ENCODE peak calls at places on chromosomes 13 and 19, in six cellular contexts. A is HCT116, D is neural progenitor cell, T is OCI-LY7, S is GM23338, I is PC-3. Q is an unnamed sample.
A peak's percentile ranks its signal among the peaks of the same experiment; 100 is the strongest.

GRCh38 chr13:52156724-52157251 is 2.6 kb downstream of the NEK3 start:
- DNase-seq in A (no peak), D (no peak), T (no peak), S (peak; percentile 3), I (no peak), Q (no peak)

GRCh38 chr19:343941-344624 is 513 bp downstream of the MIER2 start:
- DNase-seq in A (no peak), D (peak; percentile 81), T (peak; percentile 37), S (peak; percentile 47), I (no peak), Q (peak; percentile 98)

GRCh38 chr19:10419646-10420443 is 493 bp upstream of the PDE4A start:
- DNase-seq in A (peak; percentile 84), D (peak; percentile 95), T (peak; percentile 97), S (peak; percentile 97), I (peak; percentile 42), Q (peak; percentile 62)

GRCh38 chr13:76799696-76800095 is 86.5 kb downstream of the KCTD12 start:
- DNase-seq in A (no peak), D (no peak), T (no peak), S (no peak), I (peak; percentile 32), Q (no peak)

GRCh38 chr19:54164369-54165068 is 5.0 kb upstream of the LENG1 start:
- DNase-seq in A (peak; percentile 39), D (peak; percentile 71), T (no peak), S (peak; percentile 97), I (peak; percentile 94), Q (no peak)

GRCh38 chr13:42011601-42012401 is 36.6 kb upstream of the DGKH start:
- DNase-seq in A (no peak), D (peak; percentile 18), T (no peak), S (peak; percentile 59), I (no peak), Q (no peak)

GRCh38 chr13:27311518-27312208 is 41.0 kb downstream of the RASL11A start:
- DNase-seq in A (no peak), D (no peak), T (peak; percentile 57), S (no peak), I (no peak), Q (no peak)

GRCh38 chr19:44741841-44742352 is 6.6 kb upstream of the BCL3 start:
- DNase-seq in A (peak; percentile 98), D (peak; percentile 20), T (no peak), S (no peak), I (peak; percentile 98), Q (peak; percentile 65)

GRCh38 chr19:3785464-3785937 is 680 bp downstream of the MATK start:
- DNase-seq in A (no peak), D (peak; percentile 2), T (no peak), S (no peak), I (no peak), Q (no peak)

GRCh38 chr13:26713341-26713740 is 47.2 kb downstream of the GPR12 start:
- DNase-seq in A (no peak), D (no peak), T (no peak), S (no peak), I (no peak), Q (no peak)

GRCh38 chr13:51797664-51798488 is 6.1 kb downstream of the DHRS12 start:
- DNase-seq in A (peak; percentile 66), D (peak; percentile 64), T (peak; percentile 84), S (peak; percentile 87), I (peak; percentile 83), Q (peak; percentile 76)

GRCh38 chr13:95713651-95714050 is 36.7 kb downstream of the DNAJC3 start:
- DNase-seq in A (no peak), D (no peak), T (no peak), S (no peak), I (peak; percentile 31), Q (no peak)

GRCh38 chr13:49029570-49029969 is 53.9 kb downstream of the FNDC3A start:
- DNase-seq in A (no peak), D (no peak), T (no peak), S (no peak), I (no peak), Q (no peak)

GRCh38 chr19:18097217-18097992 is at the start of gene MAST3:
- DNase-seq in A (peak; percentile 61), D (peak; percentile 91), T (peak; percentile 96), S (peak; percentile 92), I (peak; percentile 93), Q (peak; percentile 100)

GRCh38 chr19:33430674-33431277 is 57.3 kb downstream of the CEBPG start:
- DNase-seq in A (peak; percentile 22), D (peak; percentile 83), T (peak; percentile 60), S (peak; percentile 79), I (peak; percentile 71), Q (peak; percentile 83)

GRCh38 chr13:49302222-49302621 is 54.5 kb downstream of the CDADC1 start:
- DNase-seq in A (no peak), D (no peak), T (no peak), S (no peak), I (no peak), Q (no peak)

GRCh38 chr13:94073006-94073744 is 406.3 kb downstream of the DCT start:
- DNase-seq in A (no peak), D (no peak), T (no peak), S (peak; percentile 14), I (peak; percentile 43), Q (no peak)

GRCh38 chr19:14165986-14166385 is 29.6 kb upstream of the ASF1B start:
- DNase-seq in A (no peak), D (no peak), T (no peak), S (no peak), I (no peak), Q (peak; percentile 36)

GRCh38 chr13:26718146-26718545 is 42.4 kb downstream of the GPR12 start:
- DNase-seq in A (no peak), D (no peak), T (no peak), S (no peak), I (no peak), Q (no peak)

GRCh38 chr13:104750377-104750776 is 1684.2 kb upstream of the SLC10A2 start:
- DNase-seq in A (no peak), D (no peak), T (no peak), S (no peak), I (peak; percentile 18), Q (no peak)

GRCh38 chr13:98291658-98292057 is 114.6 kb upstream of the RNF113B start:
- DNase-seq in A (no peak), D (no peak), T (no peak), S (no peak), I (no peak), Q (no peak)

GRCh38 chr13:37029617-37030016 is 29.0 kb downstream of the EXOSC8 start:
- DNase-seq in A (no peak), D (no peak), T (no peak), S (no peak), I (no peak), Q (peak; percentile 30)

GRCh38 chr19:27867981-27868380 is 1345.0 kb downstream of the UQCRFS1 start:
- DNase-seq in A (no peak), D (no peak), T (no peak), S (no peak), I (no peak), Q (no peak)

GRCh38 chr19:47609885-47610545 is 1.1 kb downstream of the BICRA start:
- DNase-seq in A (no peak), D (peak; percentile 84), T (peak; percentile 69), S (peak; percentile 79), I (peak; percentile 15), Q (peak; percentile 86)

GRCh38 chr19:30373593-30373992 is 1.4 kb downstream of the ZNF536 start:
- DNase-seq in A (no peak), D (peak; percentile 74), T (no peak), S (peak; percentile 91), I (no peak), Q (no peak)

GRCh38 chr13:60398949-60399589 is 2.0 kb downstream of the TDRD3 start:
- DNase-seq in A (no peak), D (no peak), T (no peak), S (no peak), I (no peak), Q (no peak)
- H3K27ac ChIP-seq in A (no peak overlapping the region), D (no peak overlapping the region), T (no peak overlapping the region), S (no peak overlapping the region), I (no peak overlapping the region), Q (peak overlapping the region; percentile 84)

GRCh38 chr19:7915250-7916136 is 863 bp downstream of the TGFBR3L start:
- DNase-seq in A (no peak), D (no peak), T (no peak), S (no peak), I (no peak), Q (no peak)

GRCh38 chr19:7916137-7916907 is 1.7 kb downstream of the TGFBR3L start:
- DNase-seq in A (no peak), D (peak; percentile 74), T (peak; percentile 24), S (peak; percentile 71), I (peak; percentile 42), Q (peak; percentile 68)

GRCh38 chr19:7916908-7917291 is 2.3 kb downstream of the TGFBR3L start:
- DNase-seq in A (no peak), D (no peak), T (no peak), S (peak; percentile 47), I (no peak), Q (no peak)

GRCh38 chr19:7918615-7919421 is 1.3 kb upstream of the SNAPC2 start:
- DNase-seq in A (no peak), D (no peak), T (no peak), S (no peak), I (no peak), Q (no peak)

GRCh38 chr19:7917292-7918061 is 2.7 kb upstream of the SNAPC2 start:
- DNase-seq in A (no peak), D (peak; percentile 86), T (peak; percentile 44), S (peak; percentile 83), I (peak; percentile 75), Q (peak; percentile 83)
- TF ChIP-seq EZH2phosphoT487 in A (no peak), D (peak; percentile 87), T (no peak), S (no peak), I (no peak), Q (no peak)

GRCh38 chr13:38883783-38884182 is 106.8 kb downstream of the STOML3 start:
- DNase-seq in A (no peak), D (peak; percentile 18), T (no peak), S (peak; percentile 22), I (no peak), Q (no peak)

DNA sequence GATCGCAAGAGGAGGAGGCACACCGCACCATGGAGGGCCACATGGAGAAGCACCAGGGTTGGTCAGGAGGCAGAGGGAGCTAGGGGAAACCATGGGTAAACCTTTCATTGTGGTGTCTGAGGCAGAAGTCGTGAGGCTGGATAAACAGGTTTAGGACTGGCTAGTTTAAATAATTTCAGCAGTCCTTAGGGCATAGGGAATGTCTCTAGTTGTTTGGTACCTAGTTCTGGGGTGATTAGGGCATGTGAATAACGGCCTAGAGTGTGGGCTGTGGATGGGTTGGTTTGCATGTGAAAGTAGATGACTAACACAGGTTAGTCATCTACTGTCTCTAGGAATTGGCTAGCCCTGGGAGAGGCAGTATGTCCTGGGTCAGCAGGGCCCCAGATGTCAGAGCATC is 102.3 kb downstream of the STOML3 start:
- DNase-seq in A (no peak), D (no peak), T (no peak), S (no peak), I (peak; percentile 16), Q (no peak)
- H3K27ac ChIP-seq in A (no peak overlapping the region), D (no peak overlapping the region), T (no peak overlapping the region), S (no peak overlapping the region), I (no peak overlapping the region), Q (no peak overlapping the region)

DNA sequence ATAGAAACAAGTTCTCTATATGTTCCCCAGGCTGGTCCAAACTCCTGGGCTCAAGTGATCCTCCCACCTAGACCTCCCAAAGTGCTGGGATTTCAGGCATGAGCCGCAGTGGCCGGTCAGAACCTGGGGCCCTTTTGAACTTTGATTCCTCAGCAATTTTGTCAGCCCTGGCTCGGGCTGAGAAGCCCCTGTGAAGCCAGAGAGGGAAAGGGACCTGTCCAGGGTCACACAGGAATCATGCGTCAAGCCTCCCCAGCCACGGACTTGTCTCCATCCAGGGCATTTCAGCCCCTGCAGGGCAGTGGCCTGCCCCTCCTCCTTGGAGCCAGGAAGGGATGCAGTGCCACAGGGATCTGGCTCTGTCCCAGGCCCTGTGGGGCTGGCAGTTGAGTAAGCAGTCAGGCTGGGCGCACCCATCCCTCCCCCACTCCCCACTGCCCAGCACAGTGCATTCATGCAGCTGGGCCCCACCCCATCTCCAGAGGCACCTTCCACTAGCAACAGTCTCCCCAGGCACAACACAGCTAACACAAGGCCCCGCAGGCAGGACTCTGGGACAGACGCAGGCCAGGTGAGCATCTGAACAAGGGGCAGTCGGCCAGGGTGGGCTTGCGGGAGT is at the start of gene CAPS:
- DNase-seq in A (no peak), D (no peak), T (no peak), S (no peak), I (peak; percentile 97), Q (no peak)
- TF ChIP-seq EZH2phosphoT487 in A (no peak), D (no peak), T (no peak), S (no peak), I (no peak), Q (no peak)